ENCODE peak calls at places on chromosome 14, in eight cellular contexts. W is adipocyte, L is A549, Z is aorta, J is mucosa of descending colon, C is neural progenitor cell, M is right cardiac atrium, P is A673. N is an unnamed sample. For H3K4me1, the result is how much of the 10 kb centered on the place peaks cover.

GRCh38 chr14:77268989-77269595 is 1.9 kb downstream of the NGB start:
- DNase-seq in W (no peak), P (no peak), M (no peak), Z (no peak), C (no peak), L (no peak), J (no peak), N (peak)

GRCh38 chr14:55577229-55577628 is 2.8 kb upstream of the KTN1 start:
- DNase-seq in P (no peak), Z (no peak), M (no peak), W (no peak), J (no peak), C (no peak), L (no peak), N (no peak)

GRCh38 chr14:33675415-33676130 is 275.3 kb downstream of the EGLN3 start:
- DNase-seq in Z (no peak), P (no peak), C (no peak), L (no peak), M (no peak), W (no peak), J (no peak), N (no peak)

GRCh38 chr14:67633451-67634154 is 13.9 kb downstream of the ARG2 start:
- DNase-seq in Z (no peak), C (no peak), L (no peak), P (no peak), W (no peak), M (no peak), J (peak), N (no peak)

GRCh38 chr14:68349900-68350323 is 443.0 kb downstream of the ZFP36L1 start:
- DNase-seq in L (peak), J (no peak), C (no peak), P (peak), Z (no peak), M (no peak), W (peak), N (no peak)

GRCh38 chr14:101844219-101844618 is 82.7 kb downstream of the PPP2R5C start:
- DNase-seq in W (no peak), C (no peak), L (no peak), P (no peak), Z (no peak), J (no peak), M (peak), N (no peak)

GRCh38 chr14:68160269-68160668 is 340.7 kb downstream of the RAD51B start:
- DNase-seq in J (no peak), C (no peak), W (peak), L (no peak), Z (no peak), M (no peak), P (no peak), N (no peak)

GRCh38 chr14:101551729-101552595 is 9.3 kb upstream of the DIO3 start:
- DNase-seq in C (no peak), Z (peak), P (no peak), L (no peak), M (no peak), J (no peak), W (no peak), N (peak)

GRCh38 chr14:95518045-95518751 is 1.7 kb upstream of the SYNE3 start:
- DNase-seq in Z (peak), C (no peak), W (peak), P (no peak), J (no peak), L (no peak), M (no peak), N (no peak)

GRCh38 chr14:53034036-53034435 is 83.2 kb upstream of the FERMT2 start:
- DNase-seq in M (no peak), P (no peak), W (no peak), J (no peak), L (no peak), Z (no peak), C (no peak), N (no peak)

GRCh38 chr14:60350366-60350720 is 101.3 kb downstream of the PPM1A start:
- DNase-seq in C (peak), Z (no peak), W (peak), L (no peak), J (no peak), M (no peak), P (no peak), N (no peak)

GRCh38 chr14:32509632-32510187 is 180.6 kb downstream of the AKAP6 start:
- DNase-seq in J (peak), L (peak), P (no peak), C (peak), W (peak), M (peak), Z (peak), N (no peak)

GRCh38 chr14:31239673-31240072 is 32.1 kb upstream of the HECTD1 start:
- DNase-seq in C (no peak), P (no peak), M (no peak), J (no peak), W (no peak), Z (no peak), L (no peak), N (no peak)

GRCh38 chr14:71142375-71143038 is 235.2 kb downstream of the PCNX1 start:
- DNase-seq in M (no peak), L (no peak), W (peak), J (no peak), C (no peak), P (no peak), Z (no peak), N (no peak)

GRCh38 chr14:61347771-61348443 is 26.5 kb downstream of the PRKCH start:
- DNase-seq in P (no peak), M (no peak), L (no peak), C (no peak), J (no peak), Z (no peak), W (no peak), N (no peak)

GRCh38 chr14:31788340-31788739 is 227.1 kb downstream of the NUBPL start:
- DNase-seq in W (no peak), P (no peak), M (no peak), J (no peak), L (peak), C (no peak), Z (no peak), N (no peak)

GRCh38 chr14:92692822-92693226 is 55.6 kb downstream of the LGMN start:
- DNase-seq in L (peak), Z (peak), P (peak), M (peak), C (no peak), W (no peak), J (peak), N (peak)

GRCh38 chr14:24334431-24335271 is at the start of gene ADCY4:
- DNase-seq in W (peak), Z (no peak), M (peak), J (no peak), L (no peak), P (no peak), C (peak), N (peak)

GRCh38 chr14:24338843-24339242 is 948 bp downstream of the RIPK3 start:
- DNase-seq in C (no peak), W (no peak), L (no peak), J (no peak), Z (no peak), M (no peak), P (no peak), N (no peak)

GRCh38 chr14:24337824-24338175 is 2.0 kb downstream of the RIPK3 start:
- DNase-seq in L (no peak), M (no peak), C (no peak), J (no peak), W (no peak), P (no peak), Z (no peak), N (no peak)

GRCh38 chr14:24337144-24337823 is 2.4 kb upstream of the ADCY4 start:
- DNase-seq in P (no peak), W (no peak), M (no peak), C (no peak), L (no peak), Z (no peak), J (no peak), N (no peak)

GRCh38 chr14:24335461-24336146 is 733 bp upstream of the ADCY4 start:
- DNase-seq in W (no peak), C (no peak), L (no peak), M (no peak), J (no peak), Z (no peak), P (no peak), N (no peak)
- H3K4me1 ChIP-seq in W (under half), C (under half), L (under half), M (under half), J (under half), Z (under half), P (under half), N (under half)

GRCh38 chr14:24816929-24817637 is 183.1 kb upstream of the GZMB start:
- DNase-seq in Z (no peak), W (no peak), L (no peak), J (peak), P (no peak), M (no peak), C (no peak), N (peak)

GRCh38 chr14:24814944-24815343 is 181.0 kb upstream of the GZMB start:
- DNase-seq in W (no peak), C (no peak), J (no peak), L (no peak), Z (no peak), P (no peak), M (no peak), N (no peak)

GRCh38 chr14:24815543-24815942 is 181.6 kb upstream of the GZMB start:
- DNase-seq in J (no peak), W (no peak), Z (no peak), L (no peak), M (no peak), P (no peak), C (no peak), N (no peak)

GRCh38 chr14:24817638-24818053 is 183.7 kb upstream of the GZMB start:
- DNase-seq in Z (no peak), P (no peak), J (peak), W (peak), L (peak), M (no peak), C (peak), N (no peak)

GRCh38 chr14:24816011-24816928 is 182.3 kb upstream of the GZMB start:
- DNase-seq in Z (no peak), L (peak), M (peak), W (no peak), J (peak), C (no peak), P (no peak), N (peak)
- H3K4me1 ChIP-seq in Z (under half), L (under half), M (under half), W (under half), J (under half), C (under half), P (under half), N (half or more)

GRCh38 chr14:103544627-103545218 is 15.7 kb downstream of the TRMT61A start:
- DNase-seq in C (no peak), J (no peak), W (no peak), L (no peak), P (no peak), M (no peak), Z (no peak), N (peak)
- H3K4me1 ChIP-seq in C (under half), J (under half), W (half or more), L (under half), P (under half), M (under half), Z (under half), N (under half)

DNA sequence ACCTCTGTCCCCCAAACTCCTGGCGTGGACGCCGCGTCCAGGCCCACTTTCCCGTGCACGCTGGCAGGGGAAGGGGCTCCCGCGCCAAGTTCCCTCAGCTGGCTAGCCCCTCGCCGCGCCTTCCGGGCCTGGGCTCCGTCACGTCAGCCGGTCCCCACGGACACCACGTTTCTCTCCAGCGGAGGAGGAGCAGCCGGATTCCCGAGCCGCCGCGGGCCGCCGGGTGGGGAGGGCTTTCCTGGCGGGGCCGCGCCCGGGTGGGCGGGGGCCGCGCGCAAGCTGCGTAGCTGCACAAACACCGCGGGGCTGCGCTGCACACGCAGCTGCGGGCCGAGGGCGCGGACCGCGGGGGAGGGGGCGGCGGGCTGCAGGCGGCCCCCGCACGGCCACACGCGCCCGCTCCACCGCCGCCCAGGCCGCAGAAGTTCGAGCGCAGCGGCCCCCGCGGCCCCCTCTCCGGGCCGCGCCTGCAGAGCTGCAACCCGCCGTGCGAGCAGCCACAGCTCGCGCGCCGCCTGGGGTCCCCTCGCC is 45.1 kb upstream of the PNMA1 start:
- DNase-seq in J (peak), W (peak), C (peak), L (no peak), M (peak), Z (peak), P (peak), N (peak)
- H3K4me1 ChIP-seq in J (half or more), W (half or more), C (under half), L (half or more), M (under half), Z (under half), P (half or more), N (half or more)

GRCh38 chr14:91373591-91374245 is 43.9 kb downstream of the CCDC88C start:
- DNase-seq in P (peak), M (no peak), W (no peak), C (no peak), L (no peak), Z (no peak), J (peak), N (no peak)

GRCh38 chr14:91372680-91373495 is 44.7 kb downstream of the CCDC88C start:
- DNase-seq in P (no peak), W (no peak), M (no peak), L (no peak), J (no peak), C (no peak), Z (no peak), N (no peak)

GRCh38 chr14:91369628-91370445 is 47.8 kb downstream of the CCDC88C start:
- DNase-seq in J (no peak), P (peak), C (no peak), M (no peak), L (no peak), W (peak), Z (no peak), N (peak)

GRCh38 chr14:91371990-91372375 is 45.6 kb downstream of the CCDC88C start:
- DNase-seq in Z (no peak), C (no peak), M (no peak), L (no peak), J (no peak), W (no peak), P (no peak), N (no peak)

DNA sequence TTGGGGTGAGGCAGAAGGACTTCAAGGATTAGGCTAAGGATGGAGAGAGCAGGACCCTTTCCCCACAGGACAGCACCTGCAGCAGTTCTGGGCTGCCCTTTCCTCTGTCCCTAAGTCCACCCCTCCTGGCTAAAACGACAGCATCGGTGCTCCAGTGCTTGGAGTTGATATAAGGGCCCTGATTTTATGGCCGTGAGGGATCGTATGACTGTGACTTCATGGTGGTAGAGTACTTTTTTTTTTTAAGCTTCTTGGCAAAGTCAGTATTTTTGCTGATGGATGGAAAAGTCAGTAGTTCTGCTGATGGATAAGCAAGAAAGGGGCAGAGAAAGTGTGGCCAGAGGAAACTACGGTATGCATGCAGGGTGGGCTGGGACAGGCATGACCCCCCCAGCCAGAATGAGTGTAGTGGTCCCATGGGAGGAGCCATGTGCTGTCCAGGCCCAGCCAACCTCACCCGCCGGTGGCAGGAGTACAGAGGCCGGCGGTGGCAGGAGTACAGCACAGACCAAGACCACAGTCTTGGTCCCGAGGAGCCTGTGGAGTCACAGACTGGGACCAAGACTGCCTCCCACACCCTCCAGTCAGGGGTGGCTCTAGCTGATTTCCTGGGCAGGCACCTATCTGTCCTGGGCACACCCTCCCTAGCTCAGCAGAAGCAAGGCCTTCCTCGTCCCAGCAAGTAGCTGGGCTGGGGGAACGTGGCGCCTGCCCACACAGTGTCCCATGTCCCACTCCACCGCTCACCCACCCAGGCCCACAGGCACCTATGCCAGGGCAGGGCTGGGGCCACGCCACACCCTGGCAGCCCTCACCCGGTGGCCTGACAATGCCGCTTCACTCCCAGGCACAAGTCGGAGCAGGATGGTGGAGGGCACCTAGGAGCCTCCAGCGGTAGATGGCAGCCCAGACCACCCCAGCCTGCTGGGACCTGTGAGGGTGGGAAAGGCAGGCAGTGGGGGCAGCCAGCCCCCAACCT is 46.3 kb downstream of the CCDC88C start:
- DNase-seq in L (no peak), M (no peak), Z (no peak), J (no peak), P (no peak), W (no peak), C (no peak), N (no peak)
- H3K4me1 ChIP-seq in L (under half), M (under half), Z (under half), J (under half), P (half or more), W (under half), C (half or more), N (under half)